ENCODE peak calls at places on chromosomes 13 and 19, in four cellular contexts. One of them, this sample, is unnamed.

GRCh38 chr13:25819856-25820530 is 231.8 kb downstream of the SHISA2 start:
- DNase-seq in stomach: no peak
- DNase-seq in prostate gland: no peak
- DNase-seq in sigmoid colon: no peak
- DNase-seq in this sample: no peak

GRCh38 chr13:76512676-76513277 is 373.4 kb downstream of the KCTD12 start:
- DNase-seq in stomach: no peak
- DNase-seq in prostate gland: no peak
- DNase-seq in sigmoid colon: no peak
- DNase-seq in this sample: no peak

GRCh38 chr13:113942591-113943103 is 31.2 kb downstream of the C13orf46 start:
- DNase-seq in stomach: no peak
- DNase-seq in prostate gland: no peak
- DNase-seq in sigmoid colon: peak; percentile 55
- DNase-seq in this sample: no peak

GRCh38 chr19:33530261-33530660 is 8.7 kb upstream of the PEPD start:
- DNase-seq in stomach: no peak
- DNase-seq in prostate gland: no peak
- DNase-seq in sigmoid colon: no peak
- DNase-seq in this sample: no peak

GRCh38 chr13:66341038-66341437 is 889.1 kb downstream of the PCDH9 start:
- DNase-seq in stomach: no peak
- DNase-seq in prostate gland: no peak
- DNase-seq in sigmoid colon: no peak
- DNase-seq in this sample: no peak

GRCh38 chr13:77779461-77780272 is 82.2 kb downstream of the SLAIN1 start:
- DNase-seq in stomach: peak; percentile 41
- DNase-seq in prostate gland: peak; percentile 54
- DNase-seq in sigmoid colon: no peak
- DNase-seq in this sample: no peak

GRCh38 chr19:34962281-34962944 is 1.6 kb downstream of the ZNF792 start:
- DNase-seq in stomach: no peak
- DNase-seq in prostate gland: no peak
- DNase-seq in sigmoid colon: no peak
- DNase-seq in this sample: no peak

GRCh38 chr13:49985129-49985528 is 11.7 kb upstream of the TRIM13 start:
- DNase-seq in stomach: peak; percentile 36
- DNase-seq in prostate gland: peak; percentile 67
- DNase-seq in sigmoid colon: no peak
- DNase-seq in this sample: no peak

GRCh38 chr13:46571189-46571901 is 18.4 kb downstream of the LRCH1 start:
- DNase-seq in stomach: no peak
- DNase-seq in prostate gland: no peak
- DNase-seq in sigmoid colon: no peak
- DNase-seq in this sample: no peak

GRCh38 chr13:27130223-27131015 is 41.2 kb downstream of the USP12 start:
- DNase-seq in stomach: no peak
- DNase-seq in prostate gland: no peak
- DNase-seq in sigmoid colon: no peak
- DNase-seq in this sample: no peak

GRCh38 chr13:109704771-109705628 is 81.4 kb downstream of the IRS2 start:
- DNase-seq in stomach: peak; percentile 57
- DNase-seq in prostate gland: no peak
- DNase-seq in sigmoid colon: peak; percentile 77
- DNase-seq in this sample: no peak

GRCh38 chr13:40189885-40190655 is 476.4 kb downstream of the FOXO1 start:
- DNase-seq in stomach: no peak
- DNase-seq in prostate gland: no peak
- DNase-seq in sigmoid colon: peak; percentile 73
- DNase-seq in this sample: no peak

GRCh38 chr13:83024955-83025594 is 857.2 kb downstream of the SLITRK1 start:
- DNase-seq in stomach: no peak
- DNase-seq in prostate gland: no peak
- DNase-seq in sigmoid colon: no peak
- DNase-seq in this sample: no peak

GRCh38 chr13:99969368-99969933 is 2.1 kb downstream of the ZIC5 start:
- DNase-seq in stomach: no peak
- DNase-seq in prostate gland: no peak
- DNase-seq in sigmoid colon: no peak
- DNase-seq in this sample: no peak

DNA sequence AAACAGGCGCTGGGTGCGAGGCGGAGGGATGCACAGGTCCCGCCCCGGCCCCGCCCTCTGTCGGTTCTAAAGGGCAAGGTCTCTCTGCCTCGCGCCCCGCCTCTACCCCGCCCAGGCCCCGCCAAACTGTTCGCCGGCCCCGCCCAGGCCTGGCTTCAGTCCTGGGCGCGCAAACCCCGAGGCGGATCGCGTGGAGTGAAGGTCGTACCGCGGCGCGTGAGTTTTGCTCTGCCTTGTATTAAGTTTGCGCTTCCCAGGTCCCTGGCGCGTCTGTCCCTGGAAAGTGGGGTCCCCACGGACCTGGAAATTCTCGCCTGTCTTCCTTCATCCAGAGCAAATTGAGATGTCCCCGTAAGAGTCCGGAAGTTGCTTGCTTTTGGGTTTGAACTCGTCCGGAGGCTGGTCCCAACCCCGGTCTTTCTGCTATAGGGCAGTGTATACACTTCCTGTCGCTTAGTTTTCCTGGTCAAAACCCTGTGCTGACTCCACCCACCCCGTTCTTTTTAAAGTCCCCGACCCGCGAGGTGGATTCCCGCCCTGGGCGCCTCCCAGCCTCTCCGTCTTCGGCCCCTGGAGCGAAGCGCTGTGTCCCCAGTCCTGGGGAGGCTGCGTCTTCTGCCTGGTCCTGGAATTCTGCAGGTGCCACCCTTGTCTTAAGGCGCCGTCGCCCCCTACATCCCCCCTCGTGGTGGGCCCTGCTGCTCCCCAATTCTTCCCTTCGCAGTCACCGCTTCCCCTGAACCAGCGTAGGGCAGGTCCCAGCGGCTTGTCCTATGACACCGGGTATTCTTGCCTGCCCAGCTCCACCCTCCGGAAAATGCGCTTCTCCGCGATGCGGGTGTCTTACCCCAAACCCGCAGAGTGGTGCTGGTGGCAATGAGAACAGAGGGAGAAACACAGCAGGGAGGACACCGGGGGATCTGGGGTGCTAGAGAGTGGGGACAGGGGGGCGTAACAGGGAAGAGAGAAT is 8.6 kb downstream of the ZNF808 start:
- DNase-seq in stomach: peak; percentile 74
- DNase-seq in prostate gland: peak; percentile 80
- DNase-seq in sigmoid colon: peak; percentile 93
- DNase-seq in this sample: peak; percentile 78
- TF ChIP-seq POLR2AphosphoS5 in stomach: no peak
- TF ChIP-seq POLR2AphosphoS5 in prostate gland: peak; percentile 26
- TF ChIP-seq POLR2AphosphoS5 in sigmoid colon: peak; percentile 46
- TF ChIP-seq POLR2AphosphoS5 in this sample: no peak

DNA sequence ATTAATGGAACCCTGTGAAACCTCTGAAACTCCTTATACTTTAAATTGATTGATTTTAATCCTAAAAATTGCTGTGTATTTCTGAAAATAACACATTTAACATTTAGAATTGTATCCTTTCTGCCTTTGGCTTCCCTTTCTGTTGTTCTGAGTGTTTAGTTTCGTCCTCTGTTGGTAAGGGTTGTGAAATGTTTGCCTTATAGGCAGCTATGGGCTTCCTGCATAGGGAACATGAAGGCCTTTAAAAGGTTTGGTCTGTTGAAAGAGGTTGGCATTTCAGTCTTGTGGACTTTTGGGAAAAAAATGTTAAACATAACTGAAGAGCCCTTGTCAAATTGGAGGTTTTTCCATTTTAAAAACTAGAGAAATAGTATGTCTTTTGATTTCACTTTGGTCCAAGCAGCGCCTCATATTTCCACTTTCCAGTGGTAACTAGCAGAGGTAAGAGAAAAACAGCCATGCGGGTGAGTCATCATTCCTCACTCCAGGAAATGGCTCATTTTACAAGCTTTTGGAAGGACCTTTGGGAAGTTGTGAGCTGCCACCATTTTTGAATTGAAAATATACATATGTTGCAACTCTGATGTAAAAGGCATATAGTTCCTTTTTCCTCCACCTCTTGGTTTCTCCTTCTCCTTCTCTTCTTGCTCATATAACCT is 22.8 kb downstream of the GPC6 start:
- DNase-seq in stomach: no peak
- DNase-seq in prostate gland: no peak
- DNase-seq in sigmoid colon: no peak
- DNase-seq in this sample: no peak
- TF ChIP-seq POLR2AphosphoS5 in stomach: no peak
- TF ChIP-seq POLR2AphosphoS5 in prostate gland: no peak
- TF ChIP-seq POLR2AphosphoS5 in sigmoid colon: no peak
- TF ChIP-seq POLR2AphosphoS5 in this sample: no peak

DNA sequence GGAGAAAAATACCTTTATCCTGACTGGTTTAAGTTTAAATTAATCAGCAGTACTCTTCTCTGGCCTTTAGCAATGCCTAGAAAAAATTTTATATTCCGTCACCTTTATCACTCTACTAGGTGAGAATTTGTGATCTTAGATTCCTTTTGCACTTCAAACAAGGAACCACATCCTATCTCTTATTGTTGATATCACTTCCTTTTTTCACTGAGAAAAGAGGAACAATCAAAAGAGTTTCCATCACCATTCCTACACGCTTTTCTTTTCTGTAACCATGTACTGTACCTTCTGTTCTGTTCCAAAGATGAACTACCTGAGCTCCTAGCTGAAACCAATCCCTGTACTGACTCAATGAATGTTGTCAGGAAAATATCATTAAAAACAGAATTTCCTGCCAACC is 1379.0 kb upstream of the MIR17HG start:
- DNase-seq in stomach: no peak
- DNase-seq in prostate gland: no peak
- DNase-seq in sigmoid colon: no peak
- DNase-seq in this sample: no peak
- TF ChIP-seq POLR2AphosphoS5 in stomach: no peak
- TF ChIP-seq POLR2AphosphoS5 in prostate gland: no peak
- TF ChIP-seq POLR2AphosphoS5 in sigmoid colon: no peak
- TF ChIP-seq POLR2AphosphoS5 in this sample: no peak

DNA sequence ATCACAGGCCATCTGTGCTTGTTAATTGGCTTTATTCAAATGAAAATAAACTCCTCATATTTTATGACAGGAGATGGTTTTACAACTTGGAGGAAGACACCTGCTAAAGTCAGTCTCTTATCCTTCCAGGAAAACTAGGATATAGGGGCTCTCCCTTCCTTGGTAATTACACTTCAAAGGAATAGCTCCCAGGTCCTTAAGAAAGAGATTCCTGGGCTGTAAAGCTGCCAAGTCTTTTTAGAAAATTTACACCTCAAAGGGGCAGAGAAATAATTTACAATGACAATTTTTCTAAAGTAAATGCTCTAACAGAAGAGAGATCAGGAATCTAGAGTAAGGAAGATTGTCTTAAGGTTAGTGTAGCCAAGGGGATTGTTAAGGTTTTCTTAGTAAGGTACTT is 1359.0 kb downstream of the OLFM4 start:
- DNase-seq in stomach: no peak
- DNase-seq in prostate gland: no peak
- DNase-seq in sigmoid colon: no peak
- DNase-seq in this sample: no peak
- TF ChIP-seq POLR2AphosphoS5 in stomach: no peak
- TF ChIP-seq POLR2AphosphoS5 in prostate gland: no peak
- TF ChIP-seq POLR2AphosphoS5 in sigmoid colon: no peak
- TF ChIP-seq POLR2AphosphoS5 in this sample: no peak

GRCh38 chr19:13830761-13831481 is 35.7 kb downstream of the ZSWIM4 start:
- DNase-seq in stomach: no peak
- DNase-seq in prostate gland: no peak
- DNase-seq in sigmoid colon: no peak
- DNase-seq in this sample: no peak
- TF ChIP-seq POLR2AphosphoS5 in stomach: no peak
- TF ChIP-seq POLR2AphosphoS5 in prostate gland: no peak
- TF ChIP-seq POLR2AphosphoS5 in sigmoid colon: no peak
- TF ChIP-seq POLR2AphosphoS5 in this sample: no peak

GRCh38 chr19:5696196-5697021 is 6.3 kb downstream of the RPL36 start:
- DNase-seq in stomach: no peak
- DNase-seq in prostate gland: no peak
- DNase-seq in sigmoid colon: peak; percentile 65
- DNase-seq in this sample: no peak
- TF ChIP-seq POLR2AphosphoS5 in stomach: no peak
- TF ChIP-seq POLR2AphosphoS5 in prostate gland: no peak
- TF ChIP-seq POLR2AphosphoS5 in sigmoid colon: no peak
- TF ChIP-seq POLR2AphosphoS5 in this sample: no peak

This sample was measured in breast epithelium.